ENCODE peak calls at places on chromosome 22, in eight cellular contexts. One of them, this sample, is unnamed.

GRCh38 chr22:31945478-31945815 is 1.1 kb downstream of the YWHAH start:
- DNase-seq in left ventricle myocardium inferior: no peak
- DNase-seq in cardiac muscle cell: no peak
- DNase-seq in prostate gland: no peak
- DNase-seq in H1: no peak
- DNase-seq in heart left ventricle: no peak
- DNase-seq in neural progenitor cell: no peak
- DNase-seq in PC-3: peak; percentile 20
- DNase-seq in this sample: no peak

GRCh38 chr22:41656515-41656914 is 32.2 kb downstream of the SNU13 start:
- DNase-seq in PC-3: no peak
- DNase-seq in heart left ventricle: no peak
- DNase-seq in cardiac muscle cell: peak; percentile 14
- DNase-seq in H1: no peak
- DNase-seq in prostate gland: no peak
- DNase-seq in neural progenitor cell: no peak
- DNase-seq in left ventricle myocardium inferior: no peak
- DNase-seq in this sample: no peak

GRCh38 chr22:31046591-31047226 is 34.4 kb upstream of the SMTN start:
- DNase-seq in PC-3: no peak
- DNase-seq in left ventricle myocardium inferior: peak; percentile 75
- DNase-seq in cardiac muscle cell: peak; percentile 81
- DNase-seq in prostate gland: no peak
- DNase-seq in neural progenitor cell: no peak
- DNase-seq in heart left ventricle: peak; percentile 87
- DNase-seq in H1: no peak
- DNase-seq in this sample: peak; percentile 60

GRCh38 chr22:29633514-29634312 is 30.3 kb downstream of the NF2 start:
- DNase-seq in PC-3: peak; percentile 75
- DNase-seq in prostate gland: no peak
- DNase-seq in cardiac muscle cell: peak; percentile 48
- DNase-seq in left ventricle myocardium inferior: no peak
- DNase-seq in H1: no peak
- DNase-seq in heart left ventricle: no peak
- DNase-seq in neural progenitor cell: no peak
- DNase-seq in this sample: no peak

GRCh38 chr22:28268845-28269244 is 349.8 kb upstream of the PITPNB start:
- DNase-seq in PC-3: no peak
- DNase-seq in neural progenitor cell: no peak
- DNase-seq in H1: no peak
- DNase-seq in left ventricle myocardium inferior: peak; percentile 35
- DNase-seq in cardiac muscle cell: no peak
- DNase-seq in heart left ventricle: peak; percentile 60
- DNase-seq in prostate gland: peak; percentile 5
- DNase-seq in this sample: no peak

GRCh38 chr22:29536411-29536810 is 17.1 kb downstream of the THOC5 start:
- DNase-seq in cardiac muscle cell: no peak
- DNase-seq in H1: no peak
- DNase-seq in left ventricle myocardium inferior: no peak
- DNase-seq in PC-3: no peak
- DNase-seq in neural progenitor cell: no peak
- DNase-seq in heart left ventricle: no peak
- DNase-seq in prostate gland: no peak
- DNase-seq in this sample: no peak

GRCh38 chr22:24474221-24474620 is 20.9 kb upstream of the UPB1 start:
- DNase-seq in PC-3: peak; percentile 84
- DNase-seq in H1: no peak
- DNase-seq in left ventricle myocardium inferior: no peak
- DNase-seq in prostate gland: no peak
- DNase-seq in heart left ventricle: no peak
- DNase-seq in cardiac muscle cell: peak; percentile 88
- DNase-seq in neural progenitor cell: no peak
- DNase-seq in this sample: no peak

GRCh38 chr22:24428751-24429410 is 1.5 kb downstream of the ADORA2A start:
- DNase-seq in H1: no peak
- DNase-seq in prostate gland: no peak
- DNase-seq in cardiac muscle cell: no peak
- DNase-seq in neural progenitor cell: no peak
- DNase-seq in heart left ventricle: no peak
- DNase-seq in left ventricle myocardium inferior: no peak
- DNase-seq in PC-3: no peak
- DNase-seq in this sample: peak; percentile 38

GRCh38 chr22:29788339-29789279 is 21.4 kb downstream of the UQCR10 start:
- DNase-seq in PC-3: no peak
- DNase-seq in prostate gland: no peak
- DNase-seq in neural progenitor cell: no peak
- DNase-seq in cardiac muscle cell: no peak
- DNase-seq in H1: no peak
- DNase-seq in heart left ventricle: no peak
- DNase-seq in left ventricle myocardium inferior: no peak
- DNase-seq in this sample: no peak

GRCh38 chr22:40499187-40499753 is 128.9 kb downstream of the SGSM3 start:
- DNase-seq in cardiac muscle cell: peak; percentile 97
- DNase-seq in prostate gland: no peak
- DNase-seq in heart left ventricle: no peak
- DNase-seq in H1: no peak
- DNase-seq in PC-3: peak; percentile 91
- DNase-seq in neural progenitor cell: no peak
- DNase-seq in left ventricle myocardium inferior: no peak
- DNase-seq in this sample: no peak

GRCh38 chr22:39980635-39981034 is 14.1 kb upstream of the FAM83F start:
- DNase-seq in H1: no peak
- DNase-seq in prostate gland: no peak
- DNase-seq in neural progenitor cell: no peak
- DNase-seq in PC-3: no peak
- DNase-seq in left ventricle myocardium inferior: no peak
- DNase-seq in heart left ventricle: no peak
- DNase-seq in cardiac muscle cell: peak; percentile 21
- DNase-seq in this sample: no peak

GRCh38 chr22:50691521-50691920 is 18.9 kb downstream of the SHANK3 start:
- DNase-seq in PC-3: peak; percentile 62
- DNase-seq in neural progenitor cell: peak; percentile 62
- DNase-seq in left ventricle myocardium inferior: no peak
- DNase-seq in H1: peak; percentile 48
- DNase-seq in cardiac muscle cell: peak; percentile 62
- DNase-seq in prostate gland: no peak
- DNase-seq in heart left ventricle: no peak
- DNase-seq in this sample: peak; percentile 29

GRCh38 chr22:44405661-44406060 is 92.4 kb downstream of the RTL6 start:
- DNase-seq in heart left ventricle: peak; percentile 16
- DNase-seq in prostate gland: no peak
- DNase-seq in H1: no peak
- DNase-seq in PC-3: no peak
- DNase-seq in cardiac muscle cell: no peak
- DNase-seq in left ventricle myocardium inferior: peak; percentile 5
- DNase-seq in neural progenitor cell: no peak
- DNase-seq in this sample: no peak

GRCh38 chr22:29330291-29330690 is 14.8 kb upstream of the RASL10A start:
- DNase-seq in left ventricle myocardium inferior: no peak
- DNase-seq in H1: no peak
- DNase-seq in heart left ventricle: peak; percentile 18
- DNase-seq in prostate gland: no peak
- DNase-seq in PC-3: no peak
- DNase-seq in cardiac muscle cell: no peak
- DNase-seq in neural progenitor cell: no peak
- DNase-seq in this sample: no peak

GRCh38 chr22:23903328-23903971 is 9.3 kb downstream of the MIF start:
- DNase-seq in cardiac muscle cell: no peak
- DNase-seq in neural progenitor cell: no peak
- DNase-seq in left ventricle myocardium inferior: no peak
- DNase-seq in H1: no peak
- DNase-seq in PC-3: no peak
- DNase-seq in heart left ventricle: no peak
- DNase-seq in prostate gland: peak; percentile 25
- DNase-seq in this sample: no peak

GRCh38 chr22:46995501-46996360 is 233.3 kb downstream of the TBC1D22A start:
- DNase-seq in heart left ventricle: no peak
- DNase-seq in neural progenitor cell: no peak
- DNase-seq in H1: no peak
- DNase-seq in prostate gland: no peak
- DNase-seq in PC-3: no peak
- DNase-seq in left ventricle myocardium inferior: no peak
- DNase-seq in cardiac muscle cell: no peak
- DNase-seq in this sample: peak; percentile 23

GRCh38 chr22:27408068-27408467 is 393.5 kb downstream of the MN1 start:
- DNase-seq in left ventricle myocardium inferior: no peak
- DNase-seq in cardiac muscle cell: no peak
- DNase-seq in prostate gland: no peak
- DNase-seq in PC-3: no peak
- DNase-seq in neural progenitor cell: no peak
- DNase-seq in H1: no peak
- DNase-seq in heart left ventricle: no peak
- DNase-seq in this sample: no peak

GRCh38 chr22:36284171-36284571 is 31.2 kb downstream of the APOL1 start:
- DNase-seq in PC-3: no peak
- DNase-seq in H1: no peak
- DNase-seq in prostate gland: no peak
- DNase-seq in neural progenitor cell: no peak
- DNase-seq in cardiac muscle cell: no peak
- DNase-seq in left ventricle myocardium inferior: no peak
- DNase-seq in heart left ventricle: no peak
- DNase-seq in this sample: no peak
- H3K36me3 ChIP-seq in PC-3: peaks cover 58% of the 10 kb centered on the region
- H3K36me3 ChIP-seq in H1: peaks cover 58% of the 10 kb centered on the region
- H3K36me3 ChIP-seq in prostate gland: peaks cover 49% of the 10 kb centered on the region
- H3K36me3 ChIP-seq in neural progenitor cell: no peaks in the 10 kb centered on the region
- H3K36me3 ChIP-seq in cardiac muscle cell: peaks cover 66% of the 10 kb centered on the region
- H3K36me3 ChIP-seq in left ventricle myocardium inferior: peaks cover 89% of the 10 kb centered on the region
- H3K36me3 ChIP-seq in heart left ventricle: peaks cover 93% of the 10 kb centered on the region
- H3K36me3 ChIP-seq in this sample: peaks cover 85% of the 10 kb centered on the region

GRCh38 chr22:49102367-49102766 is 725.3 kb downstream of the BRD1 start:
- DNase-seq in heart left ventricle: no peak
- DNase-seq in neural progenitor cell: no peak
- DNase-seq in H1: no peak
- DNase-seq in PC-3: no peak
- DNase-seq in cardiac muscle cell: no peak
- DNase-seq in prostate gland: no peak
- DNase-seq in left ventricle myocardium inferior: no peak
- DNase-seq in this sample: no peak

GRCh38 chr22:49104434-49104833 is 723.2 kb downstream of the BRD1 start:
- DNase-seq in heart left ventricle: no peak
- DNase-seq in left ventricle myocardium inferior: no peak
- DNase-seq in prostate gland: no peak
- DNase-seq in PC-3: no peak
- DNase-seq in H1: no peak
- DNase-seq in cardiac muscle cell: no peak
- DNase-seq in neural progenitor cell: no peak
- DNase-seq in this sample: no peak

GRCh38 chr22:49101873-49102272 is 725.8 kb downstream of the BRD1 start:
- DNase-seq in PC-3: no peak
- DNase-seq in cardiac muscle cell: no peak
- DNase-seq in left ventricle myocardium inferior: no peak
- DNase-seq in heart left ventricle: no peak
- DNase-seq in H1: no peak
- DNase-seq in neural progenitor cell: no peak
- DNase-seq in prostate gland: no peak
- DNase-seq in this sample: no peak

GRCh38 chr22:49101225-49101624 is 726.4 kb downstream of the BRD1 start:
- DNase-seq in PC-3: no peak
- DNase-seq in cardiac muscle cell: no peak
- DNase-seq in heart left ventricle: no peak
- DNase-seq in left ventricle myocardium inferior: no peak
- DNase-seq in prostate gland: no peak
- DNase-seq in neural progenitor cell: no peak
- DNase-seq in H1: no peak
- DNase-seq in this sample: no peak

GRCh38 chr22:49103314-49104052 is 724.2 kb downstream of the BRD1 start:
- DNase-seq in cardiac muscle cell: no peak
- DNase-seq in left ventricle myocardium inferior: no peak
- DNase-seq in heart left ventricle: no peak
- DNase-seq in prostate gland: no peak
- DNase-seq in PC-3: no peak
- DNase-seq in H1: no peak
- DNase-seq in neural progenitor cell: peak; percentile 37
- DNase-seq in this sample: no peak
- H3K27me3 ChIP-seq in cardiac muscle cell: no peaks in the 10 kb centered on the region
- H3K27me3 ChIP-seq in left ventricle myocardium inferior: peaks cover 98% of the 10 kb centered on the region
- H3K27me3 ChIP-seq in heart left ventricle: peaks cover 4% of the 10 kb centered on the region
- H3K27me3 ChIP-seq in prostate gland: peaks cover 31% of the 10 kb centered on the region
- H3K27me3 ChIP-seq in PC-3: no peaks in the 10 kb centered on the region
- H3K27me3 ChIP-seq in H1: no peaks in the 10 kb centered on the region
- H3K27me3 ChIP-seq in neural progenitor cell: no peaks in the 10 kb centered on the region
- H3K27me3 ChIP-seq in this sample: no peaks in the 10 kb centered on the region

GRCh38 chr22:45656577-45656976 is 15.1 kb upstream of the ATXN10 start:
- DNase-seq in prostate gland: no peak
- DNase-seq in neural progenitor cell: no peak
- DNase-seq in PC-3: no peak
- DNase-seq in H1: no peak
- DNase-seq in left ventricle myocardium inferior: no peak
- DNase-seq in cardiac muscle cell: no peak
- DNase-seq in heart left ventricle: no peak
- DNase-seq in this sample: no peak

GRCh38 chr22:45651931-45652528 is 19.6 kb upstream of the ATXN10 start:
- DNase-seq in left ventricle myocardium inferior: no peak
- DNase-seq in cardiac muscle cell: no peak
- DNase-seq in neural progenitor cell: no peak
- DNase-seq in prostate gland: no peak
- DNase-seq in PC-3: no peak
- DNase-seq in heart left ventricle: no peak
- DNase-seq in H1: no peak
- DNase-seq in this sample: no peak

GRCh38 chr22:45657701-45658100 is 13.9 kb upstream of the ATXN10 start:
- DNase-seq in heart left ventricle: no peak
- DNase-seq in PC-3: no peak
- DNase-seq in left ventricle myocardium inferior: no peak
- DNase-seq in cardiac muscle cell: no peak
- DNase-seq in H1: no peak
- DNase-seq in neural progenitor cell: no peak
- DNase-seq in prostate gland: no peak
- DNase-seq in this sample: no peak
- H3K36me3 ChIP-seq in heart left ventricle: no peaks in the 10 kb centered on the region
- H3K36me3 ChIP-seq in PC-3: no peaks in the 10 kb centered on the region
- H3K36me3 ChIP-seq in left ventricle myocardium inferior: no peaks in the 10 kb centered on the region
- H3K36me3 ChIP-seq in cardiac muscle cell: no peaks in the 10 kb centered on the region
- H3K36me3 ChIP-seq in H1: no peaks in the 10 kb centered on the region
- H3K36me3 ChIP-seq in neural progenitor cell: no peaks in the 10 kb centered on the region
- H3K36me3 ChIP-seq in prostate gland: no peaks in the 10 kb centered on the region
- H3K36me3 ChIP-seq in this sample: no peaks in the 10 kb centered on the region

GRCh38 chr22:38240734-38241252 is 32.0 kb downstream of the TMEM184B start:
- DNase-seq in left ventricle myocardium inferior: no peak
- DNase-seq in cardiac muscle cell: peak; percentile 83
- DNase-seq in neural progenitor cell: peak; percentile 84
- DNase-seq in PC-3: peak; percentile 83
- DNase-seq in H1: peak; percentile 72
- DNase-seq in heart left ventricle: no peak
- DNase-seq in prostate gland: peak; percentile 36
- DNase-seq in this sample: peak; percentile 57

GRCh38 chr22:38246692-38247091 is 26.1 kb downstream of the TMEM184B start:
- DNase-seq in neural progenitor cell: no peak
- DNase-seq in heart left ventricle: peak; percentile 79
- DNase-seq in H1: no peak
- DNase-seq in prostate gland: no peak
- DNase-seq in left ventricle myocardium inferior: peak; percentile 66
- DNase-seq in cardiac muscle cell: no peak
- DNase-seq in PC-3: no peak
- DNase-seq in this sample: no peak

GRCh38 chr22:38246046-38246658 is 26.7 kb downstream of the TMEM184B start:
- DNase-seq in PC-3: no peak
- DNase-seq in prostate gland: no peak
- DNase-seq in heart left ventricle: no peak
- DNase-seq in neural progenitor cell: no peak
- DNase-seq in cardiac muscle cell: no peak
- DNase-seq in left ventricle myocardium inferior: no peak
- DNase-seq in H1: no peak
- DNase-seq in this sample: no peak

GRCh38 chr22:38244106-38244505 is 28.7 kb downstream of the TMEM184B start:
- DNase-seq in cardiac muscle cell: no peak
- DNase-seq in neural progenitor cell: no peak
- DNase-seq in left ventricle myocardium inferior: no peak
- DNase-seq in H1: no peak
- DNase-seq in prostate gland: no peak
- DNase-seq in heart left ventricle: no peak
- DNase-seq in PC-3: no peak
- DNase-seq in this sample: no peak

GRCh38 chr22:38243007-38243775 is 29.6 kb downstream of the TMEM184B start:
- DNase-seq in left ventricle myocardium inferior: peak; percentile 42
- DNase-seq in PC-3: no peak
- DNase-seq in heart left ventricle: peak; percentile 67
- DNase-seq in neural progenitor cell: peak; percentile 65
- DNase-seq in prostate gland: no peak
- DNase-seq in H1: no peak
- DNase-seq in cardiac muscle cell: peak; percentile 60
- DNase-seq in this sample: peak; percentile 79
- H3K27me3 ChIP-seq in left ventricle myocardium inferior: no peaks in the 10 kb centered on the region
- H3K27me3 ChIP-seq in PC-3: no peaks in the 10 kb centered on the region
- H3K27me3 ChIP-seq in heart left ventricle: no peaks in the 10 kb centered on the region
- H3K27me3 ChIP-seq in neural progenitor cell: no peaks in the 10 kb centered on the region
- H3K27me3 ChIP-seq in prostate gland: no peaks in the 10 kb centered on the region
- H3K27me3 ChIP-seq in H1: no peaks in the 10 kb centered on the region
- H3K27me3 ChIP-seq in cardiac muscle cell: no peaks in the 10 kb centered on the region
- H3K27me3 ChIP-seq in this sample: no peaks in the 10 kb centered on the region